ENCODE peak calls at places on chromosomes 4 and X, in eight cellular contexts. S, I, L, E, D, A, J and T are unnamed samples.

GRCh38 chr4:40283968-40284367 is 51.2 kb upstream of the CHRNA9 start:
- DNase-seq in S (no peak), I (no peak), L (no peak), E (no peak), D (no peak), A (peak), J (peak), T (no peak)

GRCh38 chrX:146887020-146887419 is 72.5 kb upstream of the CXorf51A start:
- DNase-seq in S (no peak), I (no peak), L (no peak), E (no peak), D (no peak), A (no peak), J (no peak), T (no peak)

GRCh38 chr4:53682196-53682595 is 90.9 kb upstream of the LNX1 start:
- DNase-seq in S (no peak), I (peak), L (no peak), E (no peak), D (no peak), A (no peak), J (no peak), T (no peak)

GRCh38 chr4:7487464-7487863 is 52.7 kb upstream of the PSAPL1 start:
- DNase-seq in S (no peak), I (no peak), L (no peak), E (no peak), D (no peak), A (no peak), J (no peak), T (no peak)

GRCh38 chrX:40402771-40403533 is 177.8 kb upstream of the ATP6AP2 start:
- DNase-seq in S (no peak), I (peak), L (no peak), E (no peak), D (peak), A (peak), J (peak), T (peak)

GRCh38 chrX:20011608-20012007 is 20.7 kb upstream of the BCLAF3 start:
- DNase-seq in S (no peak), I (no peak), L (no peak), E (no peak), D (no peak), A (no peak), J (no peak), T (no peak)

GRCh38 chr4:10965196-10965595 is 280.6 kb upstream of the CLNK start:
- DNase-seq in S (no peak), I (no peak), L (no peak), E (no peak), D (no peak), A (no peak), J (no peak), T (no peak)

GRCh38 chr4:159159611-159160010 is 56.7 kb downstream of the RAPGEF2 start:
- DNase-seq in S (no peak), I (no peak), L (no peak), E (no peak), D (no peak), A (no peak), J (no peak), T (no peak)

GRCh38 chrX:19094654-19095053 is 27.6 kb downstream of the ADGRG2 start:
- DNase-seq in S (no peak), I (no peak), L (peak), E (peak), D (no peak), A (no peak), J (no peak), T (no peak)

GRCh38 chr4:98656443-98656842 is 2.0 kb downstream of the TSPAN5 start:
- DNase-seq in S (no peak), I (no peak), L (no peak), E (no peak), D (no peak), A (no peak), J (no peak), T (no peak)

GRCh38 chr4:19689511-19689910 is 562.2 kb upstream of the SLIT2 start:
- DNase-seq in S (no peak), I (peak), L (no peak), E (no peak), D (no peak), A (no peak), J (no peak), T (peak)

GRCh38 chr4:31660916-31661315 is 940.7 kb downstream of the PCDH7 start:
- DNase-seq in S (no peak), I (no peak), L (no peak), E (no peak), D (no peak), A (no peak), J (no peak), T (no peak)

GRCh38 chrX:781216-782211 is 150.9 kb downstream of the SHOX start:
- DNase-seq in S (no peak), I (no peak), L (no peak), E (no peak), D (no peak), A (no peak), J (no peak), T (no peak)

GRCh38 chr4:3311095-3311372 is 18.2 kb downstream of the RGS12 start:
- DNase-seq in S (no peak), I (no peak), L (no peak), E (no peak), D (no peak), A (no peak), J (no peak), T (no peak)

GRCh38 chr4:118910221-118910620 is 21.6 kb downstream of the SYNPO2 start:
- DNase-seq in S (no peak), I (no peak), L (no peak), E (no peak), D (no peak), A (no peak), J (no peak), T (no peak)

GRCh38 chr4:56658410-56659003 is 22.6 kb downstream of the HOPX start:
- DNase-seq in S (no peak), I (no peak), L (no peak), E (no peak), D (no peak), A (no peak), J (no peak), T (no peak)

GRCh38 chrX:47366051-47366722 is 4.2 kb upstream of the ZNF157 start:
- DNase-seq in S (peak), I (peak), L (peak), E (peak), D (peak), A (peak), J (peak), T (peak)

GRCh38 chr4:102598759-102599379 is 97.7 kb downstream of the NFKB1 start:
- DNase-seq in S (no peak), I (peak), L (no peak), E (no peak), D (no peak), A (no peak), J (no peak), T (peak)

GRCh38 chr4:25223770-25224375 is 10.0 kb upstream of the PI4K2B start:
- DNase-seq in S (no peak), I (peak), L (no peak), E (no peak), D (no peak), A (no peak), J (peak), T (peak)

GRCh38 chr4:101102114-101102752 is 245.1 kb downstream of the PPP3CA start:
- DNase-seq in S (no peak), I (peak), L (no peak), E (peak), D (peak), A (no peak), J (no peak), T (peak)

GRCh38 chr4:157291071-157291470 is 70.5 kb downstream of the GRIA2 start:
- DNase-seq in S (no peak), I (no peak), L (no peak), E (no peak), D (no peak), A (no peak), J (no peak), T (no peak)

GRCh38 chrX:96611619-96612362 is 72.9 kb upstream of the DIAPH2 start:
- DNase-seq in S (no peak), I (peak), L (no peak), E (no peak), D (no peak), A (no peak), J (no peak), T (peak)

GRCh38 chr4:15376594-15376993 is 51.2 kb upstream of the C1QTNF7 start:
- DNase-seq in S (no peak), I (no peak), L (no peak), E (no peak), D (no peak), A (no peak), J (peak), T (no peak)

GRCh38 chr4:71472946-71473345 is 134.1 kb downstream of the SLC4A4 start:
- DNase-seq in S (no peak), I (peak), L (no peak), E (no peak), D (no peak), A (no peak), J (peak), T (peak)

GRCh38 chr4:71473541-71474240 is 134.9 kb downstream of the SLC4A4 start:
- DNase-seq in S (no peak), I (no peak), L (no peak), E (no peak), D (no peak), A (no peak), J (no peak), T (no peak)

GRCh38 chr4:71470547-71470946 is 131.7 kb downstream of the SLC4A4 start:
- DNase-seq in S (no peak), I (no peak), L (no peak), E (no peak), D (no peak), A (no peak), J (no peak), T (no peak)

GRCh38 chr4:71466775-71467174 is 128.0 kb downstream of the SLC4A4 start:
- DNase-seq in S (no peak), I (no peak), L (no peak), E (no peak), D (no peak), A (no peak), J (no peak), T (no peak)

GRCh38 chr4:71468086-71468485 is 129.3 kb downstream of the SLC4A4 start:
- DNase-seq in S (no peak), I (peak), L (no peak), E (no peak), D (no peak), A (no peak), J (no peak), T (no peak)
- TF ChIP-seq CTCF in S (no peak), I (no peak), L (no peak), E (no peak), D (no peak), A (no peak), J (no peak), T (no peak)

GRCh38 chrX:154430916-154431315 is 2.4 kb downstream of the ATP6AP1 start:
- DNase-seq in S (no peak), I (no peak), L (no peak), E (no peak), D (no peak), A (no peak), J (no peak), T (no peak)
- H3K4me3 ChIP-seq in S (no peak), I (no peak), L (no peak), E (no peak), D (no peak), A (no peak), J (no peak), T (no peak)

GRCh38 chrX:110852180-110852579 is 56.6 kb upstream of the CHRDL1 start:
- DNase-seq in S (no peak), I (peak), L (peak), E (no peak), D (no peak), A (no peak), J (peak), T (no peak)

GRCh38 chrX:110846071-110846470 is 50.5 kb upstream of the CHRDL1 start:
- DNase-seq in S (no peak), I (no peak), L (no peak), E (no peak), D (no peak), A (no peak), J (no peak), T (no peak)

GRCh38 chrX:110851780-110852179 is 56.2 kb upstream of the CHRDL1 start:
- DNase-seq in S (no peak), I (peak), L (no peak), E (no peak), D (peak), A (no peak), J (peak), T (no peak)

DNA sequence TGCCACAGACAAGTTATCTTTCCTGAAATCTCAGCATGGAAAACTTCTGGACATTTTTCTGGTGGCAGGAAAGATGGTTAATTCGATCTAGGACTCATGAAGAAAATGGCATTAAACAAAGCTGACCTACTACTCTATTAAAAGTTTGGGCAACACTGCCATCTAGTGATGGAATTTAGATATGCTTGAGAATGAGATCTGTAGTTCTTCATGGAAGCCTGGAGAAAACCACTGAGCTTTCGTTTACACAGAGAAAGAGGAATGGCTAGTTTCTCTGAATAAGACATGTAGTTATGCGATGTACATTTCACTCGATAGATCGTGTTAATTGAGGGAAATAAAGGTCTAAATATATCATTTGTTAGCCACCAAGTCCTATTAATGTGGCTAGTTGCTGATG is 51.7 kb upstream of the CHRDL1 start:
- DNase-seq in S (peak), I (peak), L (peak), E (no peak), D (no peak), A (no peak), J (peak), T (peak)
- TF ChIP-seq CTCF in S (peak), I (peak), L (peak), E (peak), D (peak), A (peak), J (peak), T (peak)

DNA sequence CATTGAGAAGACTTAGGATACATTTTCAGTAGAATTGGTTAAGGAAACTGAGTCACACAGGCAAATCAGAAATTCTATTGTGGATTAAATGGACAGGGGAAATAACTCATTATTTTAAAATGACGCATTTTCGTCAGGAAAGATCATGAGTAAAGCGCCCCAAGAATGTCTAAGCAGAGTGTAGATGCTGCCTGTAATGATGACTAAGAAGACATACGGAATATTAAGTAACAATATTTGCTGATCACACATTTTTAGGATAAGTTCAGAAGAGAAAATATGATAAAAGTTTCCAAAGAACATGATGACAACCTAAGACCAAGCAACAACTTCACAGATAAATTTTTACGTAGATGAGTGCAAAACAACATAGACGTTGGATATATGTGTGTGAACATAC is 596.3 kb upstream of the TENM3 start:
- DNase-seq in S (no peak), I (peak), L (no peak), E (no peak), D (no peak), A (no peak), J (no peak), T (peak)
- H3K4me3 ChIP-seq in S (no peak), I (no peak), L (no peak), E (no peak), D (no peak), A (no peak), J (no peak), T (no peak)

DNA sequence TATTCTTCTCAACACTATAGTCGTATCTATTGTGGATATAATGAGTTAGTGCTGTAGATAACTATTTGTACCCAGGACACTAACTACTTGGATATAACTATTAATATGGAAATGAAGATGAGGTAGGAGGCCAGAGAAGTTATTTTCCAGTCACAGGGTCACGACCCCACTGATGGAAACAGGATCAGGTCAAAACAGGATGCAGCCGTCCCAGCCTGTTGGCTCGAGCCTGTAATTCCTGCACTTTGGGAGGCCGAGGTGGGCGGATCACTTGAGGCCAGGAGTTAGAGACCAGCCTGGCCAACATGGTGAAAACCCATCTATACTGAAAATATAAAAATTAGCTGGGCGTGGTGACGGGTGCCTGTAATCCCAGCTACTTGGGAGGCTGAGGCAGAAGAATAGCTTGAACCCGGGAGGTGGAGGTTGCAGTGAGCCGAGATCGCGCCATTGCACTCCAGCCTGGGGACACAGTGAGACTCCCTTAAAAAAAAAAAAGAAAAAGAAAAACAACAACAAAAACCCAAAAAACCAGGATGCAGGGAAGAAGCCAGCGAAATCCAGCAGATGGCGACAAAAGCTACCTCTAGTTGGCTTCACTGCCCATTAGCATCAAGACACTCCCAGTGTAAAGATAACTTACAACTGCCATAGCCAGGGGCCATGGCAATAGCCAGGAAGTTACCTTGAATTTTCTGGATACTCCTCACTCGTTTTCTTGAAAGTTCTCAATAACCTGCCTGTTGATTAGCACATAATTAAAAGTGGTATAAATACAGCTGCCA is 37.9 kb upstream of the NKAP start:
- DNase-seq in S (peak), I (peak), L (peak), E (no peak), D (no peak), A (peak), J (peak), T (peak)
- TF ChIP-seq CTCF in S (peak), I (peak), L (peak), E (peak), D (peak), A (peak), J (peak), T (peak)

GRCh38 chrX:110346681-110347080 is 12.0 kb upstream of the RTL9 start:
- DNase-seq in S (no peak), I (peak), L (peak), E (peak), D (no peak), A (no peak), J (no peak), T (peak)
- H3K4me3 ChIP-seq in S (no peak), I (no peak), L (no peak), E (no peak), D (no peak), A (no peak), J (no peak), T (no peak)

GRCh38 chr4:121278811-121279368 is 101.9 kb downstream of the QRFPR start:
- DNase-seq in S (no peak), I (no peak), L (no peak), E (no peak), D (no peak), A (no peak), J (no peak), T (peak)

GRCh38 chr4:121273191-121273590 is 107.6 kb downstream of the QRFPR start:
- DNase-seq in S (no peak), I (no peak), L (no peak), E (no peak), D (no peak), A (no peak), J (no peak), T (no peak)

GRCh38 chr4:121283319-121283718 is 97.5 kb downstream of the QRFPR start:
- DNase-seq in S (no peak), I (no peak), L (no peak), E (no peak), D (no peak), A (no peak), J (no peak), T (no peak)

GRCh38 chr4:121272526-121272925 is 108.3 kb downstream of the QRFPR start:
- DNase-seq in S (no peak), I (peak), L (no peak), E (no peak), D (no peak), A (no peak), J (peak), T (peak)

DNA sequence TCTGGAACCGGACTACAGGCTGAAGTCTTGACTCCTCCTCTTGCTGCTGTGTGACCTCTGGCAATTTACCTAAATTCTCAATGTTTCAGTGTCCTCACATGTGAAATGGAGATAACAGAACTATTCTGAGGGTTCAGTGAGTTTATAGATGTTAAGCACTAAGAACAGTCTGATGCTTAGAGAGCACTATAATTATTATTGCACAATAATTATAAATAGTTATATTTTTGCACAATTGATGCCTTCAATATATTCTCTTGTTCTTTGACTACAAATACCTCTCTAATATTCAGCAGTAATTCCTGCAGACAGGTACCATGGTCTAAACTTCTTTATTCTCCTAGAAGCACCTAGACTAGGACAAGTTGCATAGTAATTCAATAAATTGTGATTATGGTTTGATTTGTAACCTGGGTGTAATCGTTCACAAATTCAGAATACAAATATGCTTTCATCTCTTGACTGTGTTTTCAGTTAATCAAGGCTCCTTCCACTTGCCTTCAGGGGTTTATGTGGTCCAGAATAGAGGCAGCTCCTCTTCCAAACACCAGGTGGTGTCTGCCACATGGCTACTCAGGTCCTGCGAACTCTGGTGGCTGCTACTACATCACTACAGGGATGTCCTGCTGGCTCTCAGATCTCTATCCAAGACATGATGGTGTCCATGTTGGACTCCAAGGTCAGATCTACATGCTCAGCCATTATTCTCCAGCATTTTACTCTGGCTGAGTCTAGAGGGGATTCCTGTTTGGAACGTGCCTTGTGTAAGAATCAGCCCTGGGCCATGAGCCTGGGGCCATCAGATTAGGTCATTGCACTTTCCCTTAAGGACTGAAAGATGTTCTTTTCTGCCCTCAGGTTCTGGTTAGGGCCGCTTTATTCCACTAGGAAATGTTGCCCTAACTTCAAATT is 103.4 kb downstream of the QRFPR start:
- DNase-seq in S (peak), I (no peak), L (peak), E (no peak), D (no peak), A (no peak), J (peak), T (no peak)
- TF ChIP-seq CTCF in S (peak), I (peak), L (no peak), E (peak), D (no peak), A (no peak), J (no peak), T (peak)

DNA sequence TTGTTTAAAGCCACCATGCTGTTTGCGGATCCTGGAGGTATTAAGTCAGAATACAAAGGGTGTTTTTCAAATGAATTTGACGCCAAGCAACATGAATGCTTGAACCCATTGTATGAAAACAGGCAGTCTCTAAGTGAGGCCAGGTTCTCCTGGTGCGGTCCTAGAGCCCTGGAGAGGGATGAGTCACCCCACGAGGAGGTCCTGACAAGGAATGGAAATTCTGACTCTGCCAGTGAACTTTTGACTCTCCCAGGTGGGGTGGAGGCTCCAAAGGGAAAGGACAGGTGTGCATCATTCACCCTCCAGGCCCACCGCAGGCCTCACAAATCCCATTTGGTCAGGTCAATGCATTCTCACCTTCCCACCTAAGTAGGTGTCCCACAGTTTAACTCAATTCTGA is 1.5 kb downstream of the TRIM2 start:
- DNase-seq in S (no peak), I (no peak), L (no peak), E (no peak), D (no peak), A (peak), J (no peak), T (peak)
- H3K4me3 ChIP-seq in S (peak), I (no peak), L (no peak), E (no peak), D (no peak), A (peak), J (no peak), T (peak)